ENCODE peak calls at places on chromosomes 2 and 18, in ten cellular contexts. R is astrocyte, V is upper lobe of right lung, C is Peyer's patch, Q is PC-3, N is fibroblast of mammary gland, P is heart left ventricle, Z is progenitor cell of endocrine pancreas, L is left ventricle myocardium inferior, F is stomach. O is an unnamed sample.

GRCh38 chr2:16546128-16546754 is 119.4 kb downstream of the CYRIA start:
- DNase-seq in R (peak), V (no peak), C (no peak), Q (peak), N (peak), P (no peak), Z (peak), L (no peak), F (no peak), O (no peak)

GRCh38 chr2:47656715-47657600 is 126.0 kb upstream of the MSH6 start:
- DNase-seq in R (peak), V (no peak), C (no peak), Q (peak), N (no peak), P (no peak), Z (no peak), L (no peak), F (no peak), O (no peak)

GRCh38 chr2:190791347-190791982 is 89.2 kb upstream of the GLS start:
- DNase-seq in R (peak), V (no peak), C (no peak), Q (peak), N (peak), P (peak), Z (no peak), L (peak), F (no peak), O (no peak)

GRCh38 chr2:112483047-112483473 is 1.1 kb downstream of the TTL start:
- DNase-seq in R (peak), V (no peak), C (no peak), Q (peak), N (peak), P (no peak), Z (no peak), L (no peak), F (no peak), O (no peak)

GRCh38 chr2:112155331-112156151 is 17.4 kb downstream of the FBLN7 start:
- DNase-seq in R (no peak), V (peak), C (peak), Q (no peak), N (no peak), P (no peak), Z (no peak), L (no peak), F (peak), O (no peak)

GRCh38 chr2:118973542-118973951 is 31.6 kb downstream of the MARCO start:
- DNase-seq in R (no peak), V (peak), C (no peak), Q (peak), N (peak), P (no peak), Z (no peak), L (peak), F (no peak), O (no peak)

GRCh38 chr2:207905546-207905945 is 119.8 kb downstream of the PLEKHM3 start:
- DNase-seq in R (no peak), V (no peak), C (no peak), Q (no peak), N (no peak), P (no peak), Z (no peak), L (no peak), F (no peak), O (no peak)

GRCh38 chr18:49510393-49511115 is 23.5 kb upstream of the C18orf32 start:
- DNase-seq in R (no peak), V (no peak), C (peak), Q (peak), N (peak), P (peak), Z (peak), L (no peak), F (peak), O (no peak)

GRCh38 chr2:235514627-235515363 is 21.0 kb downstream of the AGAP1 start:
- DNase-seq in R (no peak), V (no peak), C (peak), Q (no peak), N (no peak), P (no peak), Z (no peak), L (no peak), F (no peak), O (no peak)

GRCh38 chr18:54964741-54965140 is 5.5 kb upstream of the CCDC68 start:
- DNase-seq in R (peak), V (no peak), C (no peak), Q (no peak), N (no peak), P (no peak), Z (no peak), L (no peak), F (no peak), O (no peak)

GRCh38 chr2:126399001-126399400 is 257.0 kb upstream of the GYPC start:
- DNase-seq in R (no peak), V (no peak), C (no peak), Q (no peak), N (no peak), P (no peak), Z (no peak), L (no peak), F (no peak), O (no peak)

GRCh38 chr2:142542431-142542910 is 335.0 kb upstream of the KYNU start:
- DNase-seq in R (no peak), V (no peak), C (no peak), Q (no peak), N (no peak), P (no peak), Z (no peak), L (no peak), F (no peak), O (no peak)

GRCh38 chr2:233331536-233331935 is 22.8 kb upstream of the DGKD start:
- DNase-seq in R (no peak), V (peak), C (peak), Q (no peak), N (no peak), P (peak), Z (no peak), L (peak), F (peak), O (peak)

GRCh38 chr18:41237317-41237716 is 717.7 kb upstream of the PIK3C3 start:
- DNase-seq in R (no peak), V (no peak), C (no peak), Q (no peak), N (no peak), P (no peak), Z (no peak), L (no peak), F (no peak), O (no peak)

GRCh38 chr2:127219716-127220090 is 396 bp downstream of the CYP27C1 start:
- DNase-seq in R (no peak), V (no peak), C (no peak), Q (peak), N (no peak), P (no peak), Z (peak), L (no peak), F (no peak), O (no peak)

GRCh38 chr2:218000137-218000536 is 2.7 kb downstream of the TNS1 start:
- DNase-seq in R (peak), V (no peak), C (no peak), Q (no peak), N (peak), P (no peak), Z (no peak), L (no peak), F (no peak), O (no peak)

GRCh38 chr2:85684380-85684779 is 9.8 kb upstream of the GNLY start:
- DNase-seq in R (no peak), V (no peak), C (no peak), Q (no peak), N (no peak), P (no peak), Z (no peak), L (no peak), F (no peak), O (no peak)

GRCh38 chr18:8020133-8020846 is 453.2 kb downstream of the PTPRM start:
- DNase-seq in R (peak), V (no peak), C (no peak), Q (no peak), N (no peak), P (no peak), Z (no peak), L (no peak), F (no peak), O (no peak)

GRCh38 chr18:45652703-45653490 is 37.6 kb downstream of the SLC14A2 start:
- DNase-seq in R (peak), V (no peak), C (no peak), Q (peak), N (peak), P (no peak), Z (no peak), L (no peak), F (no peak), O (no peak)

GRCh38 chr2:49972699-49973098 is 818.4 kb upstream of the FSHR start:
- DNase-seq in R (no peak), V (no peak), C (no peak), Q (no peak), N (no peak), P (no peak), Z (no peak), L (no peak), F (no peak), O (no peak)

GRCh38 chr2:197033222-197033621 is 106.7 kb upstream of the PGAP1 start:
- DNase-seq in R (no peak), V (no peak), C (no peak), Q (peak), N (peak), P (no peak), Z (no peak), L (no peak), F (no peak), O (no peak)

GRCh38 chr2:8541223-8541622 is 140.6 kb upstream of the ID2 start:
- DNase-seq in R (no peak), V (no peak), C (no peak), Q (no peak), N (no peak), P (no peak), Z (no peak), L (peak), F (no peak), O (no peak)

GRCh38 chr2:95383635-95384027 is 18.9 kb upstream of the FAHD2A start:
- DNase-seq in R (no peak), V (no peak), C (no peak), Q (no peak), N (no peak), P (no peak), Z (no peak), L (peak), F (peak), O (no peak)

DNA sequence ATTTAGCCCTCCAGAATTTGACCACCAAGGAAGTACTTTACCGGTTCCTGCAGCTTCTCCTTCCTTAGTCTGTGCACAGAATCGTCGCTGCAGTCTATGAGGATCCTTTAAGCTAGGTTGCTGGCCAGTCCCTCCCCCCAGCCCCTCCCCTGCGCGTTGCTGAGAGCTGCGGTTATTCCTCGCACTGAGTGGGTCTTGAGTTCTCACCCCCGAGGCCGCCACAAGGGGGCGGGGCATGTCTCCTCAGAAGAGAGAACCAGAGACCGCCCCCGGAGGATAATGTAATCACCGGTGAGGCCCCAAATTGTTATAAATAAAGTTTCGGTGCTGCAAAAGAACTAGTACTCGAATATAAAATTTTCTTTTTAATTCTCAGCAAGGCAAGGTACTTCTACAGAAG is 1184.9 kb upstream of the CDH2 start:
- DNase-seq in R (no peak), V (no peak), C (no peak), Q (no peak), N (no peak), P (no peak), Z (no peak), L (no peak), F (no peak), O (no peak)
- TF ChIP-seq CTCF in R (no peak), V (no peak), C (no peak), Q (no peak), N (no peak), P (no peak), Z (no peak), L (no peak), F (no peak), O (peak)

GRCh38 chr2:193506035-193506434 is 1311.3 kb upstream of the TMEFF2 start:
- DNase-seq in R (no peak), V (no peak), C (no peak), Q (no peak), N (no peak), P (no peak), Z (no peak), L (no peak), F (no peak), O (no peak)
- TF ChIP-seq CTCF in R (no peak), V (no peak), C (no peak), Q (no peak), N (no peak), P (no peak), Z (no peak), L (no peak), F (no peak), O (no peak)

GRCh38 chr18:66548747-66549146 is 55.1 kb downstream of the CDH19 start:
- DNase-seq in R (no peak), V (no peak), C (no peak), Q (peak), N (no peak), P (no peak), Z (no peak), L (no peak), F (no peak), O (no peak)
- TF ChIP-seq CTCF in R (no peak), V (peak), C (no peak), Q (peak), N (no peak), P (no peak), Z (peak), L (no peak), F (no peak), O (peak)

GRCh38 chr2:200618590-200619021 is 32.8 kb downstream of the AOX1 start:
- DNase-seq in R (no peak), V (no peak), C (no peak), Q (peak), N (peak), P (no peak), Z (no peak), L (no peak), F (no peak), O (no peak)
- TF ChIP-seq CTCF in R (no peak), V (peak), C (no peak), Q (peak), N (peak), P (no peak), Z (no peak), L (peak), F (no peak), O (peak)

GRCh38 chr2:45869165-45869501 is 217.7 kb downstream of the PRKCE start:
- DNase-seq in R (peak), V (no peak), C (no peak), Q (no peak), N (peak), P (no peak), Z (no peak), L (no peak), F (no peak), O (no peak)

GRCh38 chr2:45871025-45871424 is 219.6 kb downstream of the PRKCE start:
- DNase-seq in R (no peak), V (no peak), C (no peak), Q (no peak), N (no peak), P (no peak), Z (no peak), L (no peak), F (no peak), O (no peak)

GRCh38 chr2:45867349-45867748 is 215.9 kb downstream of the PRKCE start:
- DNase-seq in R (no peak), V (no peak), C (no peak), Q (no peak), N (no peak), P (no peak), Z (no peak), L (no peak), F (no peak), O (no peak)

GRCh38 chr2:45871541-45871940 is 220.1 kb downstream of the PRKCE start:
- DNase-seq in R (no peak), V (no peak), C (no peak), Q (no peak), N (no peak), P (no peak), Z (no peak), L (no peak), F (no peak), O (no peak)

DNA sequence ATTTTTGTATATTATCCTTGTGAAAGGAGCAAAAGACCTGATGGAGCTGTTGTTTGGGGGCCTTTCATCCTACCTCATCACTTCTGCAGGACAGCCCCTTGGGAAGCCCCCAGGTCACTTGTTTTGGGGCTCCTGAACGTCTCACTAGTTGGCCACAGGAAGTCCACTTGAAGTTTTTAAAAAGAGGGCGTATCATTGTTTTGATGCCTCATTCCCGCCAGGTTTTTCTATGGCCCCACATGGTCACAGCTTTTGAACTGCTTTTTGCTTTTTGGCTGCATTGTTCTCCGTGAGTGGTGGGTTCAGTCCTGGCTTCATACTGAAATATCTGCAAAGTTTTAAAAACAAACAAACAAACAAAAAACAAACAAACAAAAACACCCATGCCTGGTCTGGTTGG is 216.3 kb downstream of the PRKCE start:
- DNase-seq in R (no peak), V (no peak), C (no peak), Q (no peak), N (no peak), P (no peak), Z (no peak), L (no peak), F (no peak), O (no peak)
- TF ChIP-seq CTCF in R (no peak), V (no peak), C (no peak), Q (no peak), N (no peak), P (no peak), Z (no peak), L (no peak), F (no peak), O (no peak)

GRCh38 chr18:74457743-74458465 is 796 bp upstream of the DIPK1C start:
- DNase-seq in R (no peak), V (no peak), C (no peak), Q (no peak), N (no peak), P (peak), Z (no peak), L (peak), F (no peak), O (no peak)

GRCh38 chr18:74456409-74457042 is 582 bp downstream of the DIPK1C start:
- DNase-seq in R (no peak), V (no peak), C (no peak), Q (no peak), N (no peak), P (no peak), Z (no peak), L (peak), F (no peak), O (no peak)

GRCh38 chr18:74460825-74461224 is 3.7 kb upstream of the DIPK1C start:
- DNase-seq in R (no peak), V (no peak), C (no peak), Q (no peak), N (no peak), P (no peak), Z (no peak), L (no peak), F (no peak), O (no peak)

GRCh38 chr18:74457043-74457742 is at the start of gene DIPK1C:
- DNase-seq in R (no peak), V (no peak), C (no peak), Q (no peak), N (no peak), P (peak), Z (no peak), L (peak), F (no peak), O (no peak)

GRCh38 chr18:74459877-74460276 is 2.8 kb upstream of the DIPK1C start:
- DNase-seq in R (no peak), V (no peak), C (no peak), Q (no peak), N (no peak), P (no peak), Z (no peak), L (no peak), F (no peak), O (no peak)
- TF ChIP-seq CTCF in R (peak), V (peak), C (no peak), Q (no peak), N (peak), P (peak), Z (peak), L (peak), F (no peak), O (peak)

GRCh38 chr18:44598514-44598913 is 82.2 kb upstream of the SETBP1 start:
- DNase-seq in R (no peak), V (no peak), C (no peak), Q (no peak), N (no peak), P (no peak), Z (no peak), L (no peak), F (no peak), O (no peak)
- TF ChIP-seq CTCF in R (no peak), V (no peak), C (no peak), Q (no peak), N (no peak), P (no peak), Z (no peak), L (no peak), F (no peak), O (peak)

GRCh38 chr2:24237313-24237712 is 62.5 kb downstream of the FAM228A start:
- DNase-seq in R (no peak), V (no peak), C (no peak), Q (no peak), N (no peak), P (no peak), Z (no peak), L (no peak), F (no peak), O (no peak)
- TF ChIP-seq CTCF in R (no peak), V (no peak), C (no peak), Q (no peak), N (no peak), P (no peak), Z (no peak), L (no peak), F (no peak), O (no peak)

GRCh38 chr18:57906852-57907251 is 103.7 kb upstream of the ATP8B1 start:
- DNase-seq in R (no peak), V (no peak), C (no peak), Q (peak), N (no peak), P (no peak), Z (no peak), L (no peak), F (no peak), O (no peak)
- TF ChIP-seq CTCF in R (peak), V (no peak), C (no peak), Q (peak), N (peak), P (no peak), Z (peak), L (no peak), F (no peak), O (peak)